ENCODE peak calls at places on chromosomes 1 and 21, in five cellular contexts. One of them, this sample, is unnamed.

GRCh38 chr1:155226188-155226909 is 17.9 kb downstream of the MTX1 start:
- DNase-seq in EL: peak; percentile 79
- DNase-seq in activated CD4-positive, alpha-beta memory T cell treated with anti-CD3 and anti-CD28 coated beads, Interleukin-2, amount 10 ng/mL, durations not matched to agents 7 days and 5 days: peak; percentile 87
- DNase-seq in KG1: peak; percentile 67
- DNase-seq in brain microvascular endothelial cell: peak; percentile 73
- DNase-seq in this sample: peak; percentile 68

GRCh38 chr1:231544943-231545592 is 16.6 kb downstream of the TSNAX start:
- DNase-seq in brain microvascular endothelial cell: no peak
- DNase-seq in KG1: no peak
- DNase-seq in EL: no peak
- DNase-seq in activated CD4-positive, alpha-beta memory T cell treated with anti-CD3 and anti-CD28 coated beads, Interleukin-2, amount 10 ng/mL, durations not matched to agents 7 days and 5 days: no peak
- DNase-seq in this sample: no peak

GRCh38 chr1:169906938-169907337 is 13.2 kb upstream of the SCYL3 start:
- DNase-seq in brain microvascular endothelial cell: no peak
- DNase-seq in EL: no peak
- DNase-seq in activated CD4-positive, alpha-beta memory T cell treated with anti-CD3 and anti-CD28 coated beads, Interleukin-2, amount 10 ng/mL, durations not matched to agents 7 days and 5 days: no peak
- DNase-seq in KG1: no peak
- DNase-seq in this sample: no peak

GRCh38 chr21:38500073-38500472 is 1.8 kb upstream of the ERG start:
- DNase-seq in activated CD4-positive, alpha-beta memory T cell treated with anti-CD3 and anti-CD28 coated beads, Interleukin-2, amount 10 ng/mL, durations not matched to agents 7 days and 5 days: no peak
- DNase-seq in brain microvascular endothelial cell: no peak
- DNase-seq in EL: no peak
- DNase-seq in KG1: no peak
- DNase-seq in this sample: no peak

GRCh38 chr1:2208309-2209239 is 14.0 kb upstream of the FAAP20 start:
- DNase-seq in EL: peak; percentile 95
- DNase-seq in KG1: no peak
- DNase-seq in brain microvascular endothelial cell: peak; percentile 73
- DNase-seq in activated CD4-positive, alpha-beta memory T cell treated with anti-CD3 and anti-CD28 coated beads, Interleukin-2, amount 10 ng/mL, durations not matched to agents 7 days and 5 days: no peak
- DNase-seq in this sample: peak; percentile 78

GRCh38 chr1:207659545-207660148 is 14.7 kb downstream of the CR1L start:
- DNase-seq in brain microvascular endothelial cell: no peak
- DNase-seq in activated CD4-positive, alpha-beta memory T cell treated with anti-CD3 and anti-CD28 coated beads, Interleukin-2, amount 10 ng/mL, durations not matched to agents 7 days and 5 days: no peak
- DNase-seq in KG1: no peak
- DNase-seq in EL: no peak
- DNase-seq in this sample: no peak

GRCh38 chr1:45887156-45887842 is 83.9 kb downstream of the MAST2 start:
- DNase-seq in KG1: no peak
- DNase-seq in EL: no peak
- DNase-seq in brain microvascular endothelial cell: no peak
- DNase-seq in activated CD4-positive, alpha-beta memory T cell treated with anti-CD3 and anti-CD28 coated beads, Interleukin-2, amount 10 ng/mL, durations not matched to agents 7 days and 5 days: no peak
- DNase-seq in this sample: no peak

GRCh38 chr1:21721271-21721985 is 52.3 kb upstream of the RAP1GAP start:
- DNase-seq in EL: no peak
- DNase-seq in activated CD4-positive, alpha-beta memory T cell treated with anti-CD3 and anti-CD28 coated beads, Interleukin-2, amount 10 ng/mL, durations not matched to agents 7 days and 5 days: no peak
- DNase-seq in KG1: no peak
- DNase-seq in brain microvascular endothelial cell: no peak
- DNase-seq in this sample: no peak

GRCh38 chr1:103284270-103284669 is 175.9 kb upstream of the COL11A1 start:
- DNase-seq in brain microvascular endothelial cell: no peak
- DNase-seq in activated CD4-positive, alpha-beta memory T cell treated with anti-CD3 and anti-CD28 coated beads, Interleukin-2, amount 10 ng/mL, durations not matched to agents 7 days and 5 days: no peak
- DNase-seq in EL: peak; percentile 2
- DNase-seq in KG1: no peak
- DNase-seq in this sample: no peak

GRCh38 chr1:156781585-156782186 is 14.4 kb downstream of the PRCC start:
- DNase-seq in KG1: no peak
- DNase-seq in activated CD4-positive, alpha-beta memory T cell treated with anti-CD3 and anti-CD28 coated beads, Interleukin-2, amount 10 ng/mL, durations not matched to agents 7 days and 5 days: no peak
- DNase-seq in brain microvascular endothelial cell: peak; percentile 20
- DNase-seq in EL: peak; percentile 63
- DNase-seq in this sample: peak; percentile 53

GRCh38 chr1:25690396-25690956 is 73.9 kb downstream of the MAN1C1 start:
- DNase-seq in EL: no peak
- DNase-seq in activated CD4-positive, alpha-beta memory T cell treated with anti-CD3 and anti-CD28 coated beads, Interleukin-2, amount 10 ng/mL, durations not matched to agents 7 days and 5 days: no peak
- DNase-seq in brain microvascular endothelial cell: no peak
- DNase-seq in KG1: no peak
- DNase-seq in this sample: no peak

GRCh38 chr1:4084053-4084431 is 184.0 kb upstream of the C1orf174 start:
- DNase-seq in activated CD4-positive, alpha-beta memory T cell treated with anti-CD3 and anti-CD28 coated beads, Interleukin-2, amount 10 ng/mL, durations not matched to agents 7 days and 5 days: no peak
- DNase-seq in EL: no peak
- DNase-seq in brain microvascular endothelial cell: no peak
- DNase-seq in KG1: no peak
- DNase-seq in this sample: no peak

GRCh38 chr1:950881-951280 is 8.2 kb downstream of the NOC2L start:
- DNase-seq in EL: no peak
- DNase-seq in activated CD4-positive, alpha-beta memory T cell treated with anti-CD3 and anti-CD28 coated beads, Interleukin-2, amount 10 ng/mL, durations not matched to agents 7 days and 5 days: no peak
- DNase-seq in KG1: no peak
- DNase-seq in brain microvascular endothelial cell: no peak
- DNase-seq in this sample: no peak

GRCh38 chr1:208207388-208208131 is 36.6 kb downstream of the PLXNA2 start:
- DNase-seq in EL: peak; percentile 99
- DNase-seq in activated CD4-positive, alpha-beta memory T cell treated with anti-CD3 and anti-CD28 coated beads, Interleukin-2, amount 10 ng/mL, durations not matched to agents 7 days and 5 days: no peak
- DNase-seq in KG1: no peak
- DNase-seq in brain microvascular endothelial cell: peak; percentile 98
- DNase-seq in this sample: peak; percentile 94

GRCh38 chr1:157542676-157543075 is 9.6 kb downstream of the FCRL5 start:
- DNase-seq in activated CD4-positive, alpha-beta memory T cell treated with anti-CD3 and anti-CD28 coated beads, Interleukin-2, amount 10 ng/mL, durations not matched to agents 7 days and 5 days: no peak
- DNase-seq in brain microvascular endothelial cell: no peak
- DNase-seq in KG1: no peak
- DNase-seq in EL: no peak
- DNase-seq in this sample: no peak

GRCh38 chr1:112849425-112849966 is 106.5 kb downstream of the SLC16A1 start:
- DNase-seq in activated CD4-positive, alpha-beta memory T cell treated with anti-CD3 and anti-CD28 coated beads, Interleukin-2, amount 10 ng/mL, durations not matched to agents 7 days and 5 days: no peak
- DNase-seq in KG1: no peak
- DNase-seq in brain microvascular endothelial cell: peak; percentile 42
- DNase-seq in EL: peak; percentile 63
- DNase-seq in this sample: no peak

GRCh38 chr1:64941466-64942117 is 24.8 kb downstream of the JAK1 start:
- DNase-seq in KG1: no peak
- DNase-seq in brain microvascular endothelial cell: no peak
- DNase-seq in activated CD4-positive, alpha-beta memory T cell treated with anti-CD3 and anti-CD28 coated beads, Interleukin-2, amount 10 ng/mL, durations not matched to agents 7 days and 5 days: no peak
- DNase-seq in EL: no peak
- DNase-seq in this sample: no peak

GRCh38 chr1:17119744-17120482 is 662 bp upstream of the PADI2 start:
- DNase-seq in KG1: no peak
- DNase-seq in activated CD4-positive, alpha-beta memory T cell treated with anti-CD3 and anti-CD28 coated beads, Interleukin-2, amount 10 ng/mL, durations not matched to agents 7 days and 5 days: no peak
- DNase-seq in brain microvascular endothelial cell: no peak
- DNase-seq in EL: no peak
- DNase-seq in this sample: no peak

GRCh38 chr1:212979340-212980122 is 29.2 kb downstream of the VASH2 start:
- DNase-seq in EL: no peak
- DNase-seq in brain microvascular endothelial cell: no peak
- DNase-seq in activated CD4-positive, alpha-beta memory T cell treated with anti-CD3 and anti-CD28 coated beads, Interleukin-2, amount 10 ng/mL, durations not matched to agents 7 days and 5 days: peak; percentile 33
- DNase-seq in KG1: no peak
- DNase-seq in this sample: no peak

GRCh38 chr1:41576206-41576605 is 91.7 kb upstream of the EDN2 start:
- DNase-seq in KG1: no peak
- DNase-seq in brain microvascular endothelial cell: no peak
- DNase-seq in EL: no peak
- DNase-seq in activated CD4-positive, alpha-beta memory T cell treated with anti-CD3 and anti-CD28 coated beads, Interleukin-2, amount 10 ng/mL, durations not matched to agents 7 days and 5 days: no peak
- DNase-seq in this sample: no peak

This sample was measured in NCI-H226.